ENCODE peak calls at places on chromosomes 7 and 10, in eight cellular contexts. J is NCI-H2171 treated with DMSO at 0.1 percent for 48 hours, C is HFFc6, B is neuronal stem cell, Z is neural crest cell, Y is HEK293T, O is brain microvascular endothelial cell, W is GM06990. H is an unnamed sample.

GRCh38 chr7:7653568-7654187 is 13.1 kb downstream of the UMAD1 start:
- DNase-seq in B (peak), J (no peak), W (no peak), O (no peak), C (no peak), Y (peak), Z (peak), H (peak)

GRCh38 chr10:102467971-102468438 is 16.7 kb upstream of the C10orf95 start:
- DNase-seq in C (no peak), Y (no peak), J (no peak), W (no peak), B (no peak), Z (no peak), O (no peak), H (no peak)

GRCh38 chr10:132162021-132162531 is 24.7 kb upstream of the DPYSL4 start:
- DNase-seq in B (no peak), J (peak), W (peak), C (no peak), O (no peak), Z (no peak), Y (no peak), H (no peak)

GRCh38 chr10:10259013-10259412 is 758.7 kb upstream of the CELF2 start:
- DNase-seq in C (no peak), J (no peak), Z (no peak), B (no peak), O (no peak), Y (no peak), W (no peak), H (peak)

GRCh38 chr10:20598590-20598989 is 298.5 kb downstream of the NEBL start:
- DNase-seq in Z (no peak), C (no peak), Y (peak), W (no peak), B (no peak), O (peak), J (no peak), H (no peak)

GRCh38 chr7:46747222-46747621 is 826.1 kb upstream of the IGFBP3 start:
- DNase-seq in B (no peak), J (no peak), Y (no peak), O (no peak), Z (no peak), W (no peak), C (no peak), H (no peak)

GRCh38 chr7:12267542-12267941 is 56.4 kb downstream of the TMEM106B start:
- DNase-seq in C (no peak), W (no peak), Y (no peak), B (no peak), O (no peak), Z (no peak), J (no peak), H (no peak)

GRCh38 chr10:99004738-99005137 is 230.9 kb downstream of the HPSE2 start:
- DNase-seq in B (no peak), J (no peak), Y (no peak), O (no peak), Z (no peak), W (no peak), C (no peak), H (no peak)

GRCh38 chr7:47715631-47716068 is 133.7 kb upstream of the TNS3 start:
- DNase-seq in W (no peak), B (no peak), J (no peak), C (no peak), O (no peak), Z (no peak), Y (no peak), H (no peak)

GRCh38 chr7:48351893-48352292 is 180.6 kb downstream of the ABCA13 start:
- DNase-seq in Z (no peak), Y (no peak), B (no peak), W (no peak), O (no peak), C (no peak), J (no peak), H (no peak)

GRCh38 chr7:14835399-14835798 is 67.2 kb downstream of the DGKB start:
- DNase-seq in Y (no peak), Z (no peak), B (no peak), W (no peak), J (peak), C (no peak), O (no peak), H (no peak)

GRCh38 chr10:14683246-14683645 is 91.5 kb downstream of the FAM107B start:
- DNase-seq in J (no peak), B (no peak), W (no peak), O (no peak), C (no peak), Z (no peak), Y (no peak), H (no peak)

GRCh38 chr7:75977741-75978140 is 16.7 kb downstream of the TMEM120A start:
- DNase-seq in C (no peak), W (no peak), B (no peak), Y (no peak), J (peak), O (no peak), Z (no peak), H (no peak)

GRCh38 chr10:104824378-104825006 is 183.4 kb downstream of the SORCS3 start:
- DNase-seq in B (peak), Y (peak), Z (peak), W (peak), C (no peak), O (peak), J (no peak), H (peak)

GRCh38 chr7:151425670-151426075 is 14.3 kb downstream of the CRYGN start:
- DNase-seq in B (no peak), O (peak), Z (no peak), J (no peak), Y (no peak), W (no peak), C (peak), H (no peak)

GRCh38 chr7:155594961-155595366 is 48.6 kb upstream of the CNPY1 start:
- DNase-seq in J (no peak), O (no peak), B (no peak), C (no peak), Y (no peak), Z (no peak), W (no peak), H (peak)

GRCh38 chr10:93383562-93383981 is 98.6 kb downstream of the MYOF start:
- DNase-seq in Y (no peak), J (no peak), Z (no peak), B (no peak), O (peak), C (peak), W (no peak), H (no peak)

GRCh38 chr10:75957721-75958120 is 526.3 kb downstream of the LRMDA start:
- DNase-seq in B (no peak), Y (no peak), Z (no peak), W (no peak), O (no peak), J (no peak), C (no peak), H (no peak)

GRCh38 chr7:19538036-19538435 is 170.8 kb downstream of the POLR1F start:
- DNase-seq in Y (no peak), J (no peak), C (no peak), Z (no peak), B (no peak), O (no peak), W (no peak), H (no peak)

GRCh38 chr7:140062528-140063299 is at the start of gene PARP12:
- DNase-seq in C (peak), W (peak), O (peak), Z (peak), J (peak), B (peak), Y (no peak), H (peak)

GRCh38 chr7:30231271-30231670 is 53.1 kb upstream of the ZNRF2 start:
- DNase-seq in O (no peak), C (no peak), Z (no peak), W (no peak), B (no peak), Y (no peak), J (no peak), H (no peak)

GRCh38 chr10:125203186-125203800 is 42.9 kb upstream of the CTBP2 start:
- DNase-seq in J (no peak), C (no peak), O (no peak), Y (no peak), B (no peak), Z (no peak), W (no peak), H (no peak)

GRCh38 chr7:20778063-20778721 is 8.5 kb downstream of the SP8 start:
- DNase-seq in O (no peak), B (peak), Y (peak), Z (peak), J (no peak), W (peak), C (no peak), H (peak)

GRCh38 chr7:126716321-126716720 is 536.4 kb downstream of the GRM8 start:
- DNase-seq in Z (no peak), B (no peak), Y (no peak), W (no peak), O (no peak), C (no peak), J (no peak), H (no peak)

GRCh38 chr7:14432936-14433335 is 443.5 kb upstream of the ETV1 start:
- DNase-seq in Y (no peak), J (no peak), C (no peak), W (no peak), B (peak), Z (no peak), O (no peak), H (no peak)

GRCh38 chr7:137874390-137874789 is 27.6 kb upstream of the DGKI start:
- DNase-seq in O (peak), Y (no peak), J (peak), W (no peak), Z (no peak), B (no peak), C (peak), H (no peak)